ENCODE peak calls at places on chromosomes 13 and 19, in six cellular contexts. V is neuronal stem cell, L is IMR-90, T is mesendoderm, P is H1, A is trophoblast cell. Q is an unnamed sample.

GRCh38 chr19:35805518-35806102 is 7.0 kb downstream of the PRODH2 start:
- DNase-seq in T (no peak), A (no peak), P (no peak), L (no peak), V (no peak), Q (no peak)

GRCh38 chr19:5978606-5979552 is 939 bp upstream of the RANBP3 start:
- DNase-seq in A (no peak), T (no peak), P (no peak), L (no peak), V (no peak), Q (no peak)

GRCh38 chr19:19297759-19298158 is 22.6 kb downstream of the SUGP1 start:
- DNase-seq in L (no peak), T (no peak), P (no peak), V (no peak), A (no peak), Q (no peak)

GRCh38 chr13:43132228-43132627 is 108.8 kb downstream of the DNAJC15 start:
- DNase-seq in P (peak; percentile 27), L (peak; percentile 36), V (peak; percentile 42), T (peak; percentile 94), A (peak; percentile 65), Q (peak; percentile 77)

GRCh38 chr19:38945562-38946228 is 15.0 kb downstream of the MRPS12 start:
- DNase-seq in T (no peak), L (no peak), A (no peak), V (no peak), P (no peak), Q (peak; percentile 42)

GRCh38 chr13:95624020-95624419 is 20.5 kb downstream of the DZIP1 start:
- DNase-seq in T (peak; percentile 82), V (peak; percentile 51), P (no peak), A (peak; percentile 30), L (peak; percentile 64), Q (peak; percentile 36)

GRCh38 chr13:76799696-76800095 is 86.5 kb downstream of the KCTD12 start:
- DNase-seq in A (peak; percentile 9), V (no peak), P (no peak), T (peak; percentile 20), L (no peak), Q (no peak)

GRCh38 chr13:105105471-105105870 is 1430.0 kb downstream of the EFNB2 start:
- DNase-seq in P (no peak), L (no peak), V (no peak), A (no peak), T (peak; percentile 14), Q (no peak)

GRCh38 chr13:102033719-102034446 is 368.0 kb downstream of the FGF14 start:
- DNase-seq in T (no peak), L (no peak), A (no peak), V (peak; percentile 14), P (no peak), Q (no peak)

GRCh38 chr13:103671547-103671946 is 605.3 kb upstream of the SLC10A2 start:
- DNase-seq in V (no peak), A (no peak), P (no peak), T (peak; percentile 1), L (no peak), Q (no peak)

GRCh38 chr19:27906081-27906480 is 1306.9 kb downstream of the UQCRFS1 start:
- DNase-seq in P (no peak), V (no peak), A (no peak), T (no peak), L (no peak), Q (no peak)

GRCh38 chr13:23722726-23723453 is 152.7 kb downstream of the TNFRSF19 start:
- DNase-seq in A (no peak), V (no peak), T (no peak), P (no peak), L (no peak), Q (no peak)

GRCh38 chr13:23725922-23726321 is 155.7 kb downstream of the TNFRSF19 start:
- DNase-seq in V (no peak), L (no peak), T (no peak), A (no peak), P (no peak), Q (no peak)

GRCh38 chr13:23723463-23723862 is 153.3 kb downstream of the TNFRSF19 start:
- DNase-seq in P (no peak), A (no peak), V (no peak), L (peak; percentile 78), T (no peak), Q (no peak)

GRCh38 chr13:23728807-23729206 is 158.6 kb downstream of the TNFRSF19 start:
- DNase-seq in V (no peak), P (no peak), A (no peak), L (no peak), T (no peak), Q (no peak)

GRCh38 chr13:23724196-23724970 is 154.2 kb downstream of the TNFRSF19 start:
- DNase-seq in V (no peak), T (peak; percentile 27), L (peak; percentile 71), A (no peak), P (no peak), Q (no peak)
- H2AK5ac ChIP-seq in V (no peak overlapping the region), T (no peak overlapping the region), L (peak overlapping the region; percentile 70), A (no peak overlapping the region), P (no peak overlapping the region), Q (no peak overlapping the region)

GRCh38 chr19:4083677-4084546 is 17.2 kb upstream of the ZBTB7A start:
- DNase-seq in A (peak; percentile 93), L (no peak), P (no peak), V (no peak), T (peak; percentile 56), Q (peak; percentile 71)

GRCh38 chr19:4084547-4084877 is 17.8 kb upstream of the ZBTB7A start:
- DNase-seq in P (no peak), T (no peak), V (no peak), A (no peak), L (no peak), Q (no peak)

GRCh38 chr19:4080473-4080872 is 13.8 kb upstream of the ZBTB7A start:
- DNase-seq in P (no peak), V (no peak), L (no peak), A (no peak), T (no peak), Q (no peak)

GRCh38 chr19:4082172-4082571 is 15.5 kb upstream of the ZBTB7A start:
- DNase-seq in T (no peak), L (no peak), P (no peak), A (peak; percentile 48), V (no peak), Q (no peak)

DNA sequence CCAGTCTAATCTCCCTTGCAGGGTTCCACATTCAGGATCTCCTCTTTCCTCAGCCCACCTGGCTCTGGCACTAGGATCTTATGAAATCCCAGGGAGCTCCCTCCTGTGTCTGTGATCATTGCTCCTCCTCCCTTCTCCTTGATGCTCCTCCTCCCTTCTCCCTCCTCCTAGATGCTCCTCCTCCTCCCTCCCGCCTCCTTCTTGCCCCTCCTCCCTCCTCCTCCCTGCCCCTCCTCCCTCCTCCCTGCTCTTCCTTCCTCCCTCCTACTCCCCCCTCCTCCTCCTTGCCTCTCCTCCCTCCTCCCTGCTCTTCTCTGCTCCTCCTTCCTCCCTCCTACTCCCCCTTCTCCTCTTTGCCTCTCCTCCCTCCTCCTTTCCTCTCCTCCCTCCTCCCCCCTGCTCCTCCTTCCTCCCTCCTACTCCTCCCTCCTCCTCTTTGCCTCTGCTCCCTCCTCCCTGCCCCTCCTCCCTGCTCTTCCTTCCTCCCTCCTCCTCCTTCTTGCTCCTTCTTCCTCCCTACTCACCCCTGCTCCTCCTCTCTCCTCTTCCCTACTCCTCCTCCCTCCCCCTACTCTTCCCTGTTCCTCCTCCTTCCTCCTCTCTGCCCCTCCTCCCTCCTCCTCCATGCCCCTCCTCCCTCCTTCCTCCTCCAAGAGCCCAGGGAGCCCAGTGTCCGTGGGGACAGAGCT is 14.9 kb upstream of the ZBTB7A start:
- DNase-seq in P (no peak), A (no peak), T (peak; percentile 44), L (no peak), V (no peak), Q (no peak)
- H3K4me2 ChIP-seq in P (no peak overlapping the region), A (no peak overlapping the region), T (no peak overlapping the region), L (no peak overlapping the region), V (no peak overlapping the region), Q (no peak overlapping the region)

DNA sequence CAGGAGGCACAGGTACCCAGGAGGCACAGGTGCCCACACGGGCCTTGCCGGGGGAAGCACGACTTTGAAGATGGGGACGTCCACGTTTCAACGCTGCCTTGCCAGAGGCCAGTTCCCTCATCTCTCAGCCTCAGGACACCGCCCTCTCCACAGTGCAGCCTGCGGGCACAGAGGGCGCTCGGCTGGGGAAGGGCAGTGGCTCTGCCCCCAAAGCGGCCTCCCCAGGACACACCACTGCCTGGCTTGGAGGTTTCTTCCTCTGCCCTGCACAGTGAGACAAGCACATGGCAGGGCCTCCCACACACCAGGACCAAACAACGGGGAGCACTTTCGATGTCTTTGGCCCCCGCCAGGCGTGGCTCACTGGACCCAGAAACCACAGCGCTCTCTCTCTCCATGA is 73.0 kb downstream of the RASA3 start:
- DNase-seq in T (no peak), V (no peak), P (no peak), A (no peak), L (no peak), Q (no peak)
- H2AK5ac ChIP-seq in T (no peak overlapping the region), V (peak overlapping the region; percentile 88), P (no peak overlapping the region), A (no peak overlapping the region), L (no peak overlapping the region), Q (no peak overlapping the region)

GRCh38 chr13:29929062-29929847 is 78.8 kb upstream of the UBL3 start:
- DNase-seq in V (no peak), L (no peak), P (no peak), A (peak; percentile 74), T (no peak), Q (no peak)
- H3K4me2 ChIP-seq in V (no peak overlapping the region), L (no peak overlapping the region), P (no peak overlapping the region), A (peak overlapping the region; percentile 17), T (no peak overlapping the region), Q (no peak overlapping the region)

DNA sequence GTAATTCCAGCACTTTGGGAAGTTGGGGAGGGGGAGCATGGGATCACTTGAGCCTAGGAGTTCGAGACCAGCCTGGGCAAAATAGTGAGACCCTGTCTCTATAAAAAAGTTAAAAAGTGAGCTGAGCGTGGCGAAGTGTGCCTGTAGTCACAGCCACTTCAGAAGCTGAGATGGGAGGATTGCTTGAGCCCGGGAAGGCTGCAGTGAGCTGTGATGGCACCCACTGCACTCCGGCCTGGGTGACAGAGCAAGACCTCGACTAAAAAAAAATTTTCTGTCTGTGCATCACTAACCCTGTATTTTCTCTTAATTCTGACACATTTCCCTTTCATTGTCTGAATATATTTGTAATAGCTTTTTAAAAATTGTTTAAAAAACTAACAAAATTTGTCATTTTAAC is 29.8 kb downstream of the LATS2 start:
- DNase-seq in T (no peak), L (no peak), P (no peak), V (no peak), A (no peak), Q (no peak)
- H2AK5ac ChIP-seq in T (no peak overlapping the region), L (no peak overlapping the region), P (no peak overlapping the region), V (no peak overlapping the region), A (no peak overlapping the region), Q (no peak overlapping the region)

Q was measured in H9.